ENCODE peak calls at places on chromosomes 2 and 18, in five cellular contexts. V, J, F, P and I are unnamed samples.

GRCh38 chr2:11292464-11293255 is 51.8 kb downstream of the ROCK2 start:
- DNase-seq in V (no peak), P (no peak), F (no peak), J (no peak), I (no peak)

GRCh38 chr18:3799515-3799914 is 349.5 kb downstream of the TGIF1 start:
- DNase-seq in F (no peak), J (no peak), V (no peak), P (no peak), I (no peak)

GRCh38 chr2:235595420-235596010 is 101.7 kb downstream of the AGAP1 start:
- DNase-seq in P (peak), J (peak), F (peak), V (peak), I (peak)

GRCh38 chr2:224217962-224218347 is 178.9 kb upstream of the SERPINE2 start:
- DNase-seq in V (no peak), J (no peak), F (no peak), P (peak), I (no peak)

GRCh38 chr2:54599914-54600313 is 123.5 kb upstream of the EML6 start:
- DNase-seq in J (no peak), P (no peak), V (no peak), F (no peak), I (no peak)

GRCh38 chr2:62329797-62330196 is 133.9 kb downstream of the B3GNT2 start:
- DNase-seq in J (no peak), V (no peak), P (no peak), F (no peak), I (no peak)

GRCh38 chr2:98155721-98156120 is 68.8 kb downstream of the VWA3B start:
- DNase-seq in V (no peak), F (no peak), P (no peak), J (no peak), I (no peak)

GRCh38 chr2:215930505-215931233 is 82.7 kb downstream of the MREG start:
- DNase-seq in F (no peak), V (no peak), P (no peak), J (no peak), I (no peak)

GRCh38 chr18:808086-808485 is 4.0 kb downstream of the YES1 start:
- DNase-seq in V (no peak), P (peak), F (no peak), J (no peak), I (no peak)

GRCh38 chr2:215693269-215693998 is 257.6 kb upstream of the FN1 start:
- DNase-seq in V (no peak), F (no peak), P (no peak), J (no peak), I (no peak)

GRCh38 chr2:237091779-237092436 is 6.2 kb downstream of the COPS8 start:
- DNase-seq in J (no peak), F (no peak), P (no peak), V (no peak), I (no peak)

GRCh38 chr18:332721-333513 is 65.1 kb upstream of the THOC1 start:
- DNase-seq in J (no peak), V (no peak), F (no peak), P (no peak), I (no peak)

GRCh38 chr2:19863303-19864041 is 38.3 kb downstream of the TTC32 start:
- DNase-seq in J (peak), F (no peak), P (no peak), V (peak), I (peak)

GRCh38 chr2:219084791-219085190 is 24.1 kb upstream of the IHH start:
- DNase-seq in J (no peak), F (no peak), V (no peak), P (no peak), I (no peak)

GRCh38 chr2:24105816-24106215 is 17.3 kb downstream of the PFN4 start:
- DNase-seq in V (no peak), J (no peak), F (no peak), P (no peak), I (no peak)

GRCh38 chr2:207251573-207252192 is 85.9 kb upstream of the KLF7 start:
- DNase-seq in P (no peak), J (no peak), V (peak), F (no peak), I (no peak)

GRCh38 chr18:35508746-35509338 is 11.1 kb upstream of the INO80C start:
- DNase-seq in J (no peak), V (no peak), F (no peak), P (no peak), I (no peak)

GRCh38 chr2:2788076-2788475 is 457.0 kb upstream of the MYT1L start:
- DNase-seq in P (no peak), J (no peak), V (no peak), F (no peak), I (peak)